ENCODE peak calls at places on chromosome 16, in eight cellular contexts. T is heart right ventricle; Z is CD8-positive, alpha-beta T cell; H is right cardiac atrium; D is adrenal gland; W is heart left ventricle; I is aorta; G is upper lobe of right lung. E is an unnamed sample.

GRCh38 chr16:66750279-66751134 is 902 bp downstream of the DYNC1LI2 start:
- DNase-seq in T (no peak), Z (no peak), H (no peak), D (no peak), W (no peak), I (no peak), G (no peak), E (no peak)

GRCh38 chr16:48526958-48527331 is 83.0 kb downstream of the N4BP1 start:
- DNase-seq in T (no peak), Z (no peak), H (no peak), D (no peak), W (no peak), I (peak; percentile 35), G (peak; percentile 22), E (no peak)

GRCh38 chr16:61366006-61366405 is 670.2 kb downstream of the CDH8 start:
- DNase-seq in T (no peak), Z (no peak), H (no peak), D (no peak), W (no peak), I (no peak), G (no peak), E (peak; percentile 49)

GRCh38 chr16:84281077-84281476 is 13.6 kb upstream of the WFDC1 start:
- DNase-seq in T (no peak), Z (no peak), H (no peak), D (no peak), W (no peak), I (no peak), G (no peak), E (peak; percentile 42)

GRCh38 chr16:51994597-51994996 is 552.3 kb downstream of the TOX3 start:
- DNase-seq in T (no peak), Z (no peak), H (peak; percentile 44), D (no peak), W (peak; percentile 20), I (no peak), G (peak; percentile 77), E (peak; percentile 74)

GRCh38 chr16:27520982-27521673 is 28.6 kb downstream of the GTF3C1 start:
- DNase-seq in T (peak; percentile 72), Z (no peak), H (peak; percentile 89), D (peak; percentile 38), W (peak; percentile 87), I (peak; percentile 83), G (no peak), E (no peak)

GRCh38 chr16:2963611-2964415 is at the start of gene KREMEN2:
- DNase-seq in T (no peak), Z (no peak), H (peak; percentile 66), D (no peak), W (no peak), I (no peak), G (no peak), E (peak; percentile 83)

GRCh38 chr16:4489030-4489429 is 12.8 kb downstream of the HMOX2 start:
- DNase-seq in T (no peak), Z (no peak), H (no peak), D (no peak), W (no peak), I (no peak), G (no peak), E (no peak)

DNA sequence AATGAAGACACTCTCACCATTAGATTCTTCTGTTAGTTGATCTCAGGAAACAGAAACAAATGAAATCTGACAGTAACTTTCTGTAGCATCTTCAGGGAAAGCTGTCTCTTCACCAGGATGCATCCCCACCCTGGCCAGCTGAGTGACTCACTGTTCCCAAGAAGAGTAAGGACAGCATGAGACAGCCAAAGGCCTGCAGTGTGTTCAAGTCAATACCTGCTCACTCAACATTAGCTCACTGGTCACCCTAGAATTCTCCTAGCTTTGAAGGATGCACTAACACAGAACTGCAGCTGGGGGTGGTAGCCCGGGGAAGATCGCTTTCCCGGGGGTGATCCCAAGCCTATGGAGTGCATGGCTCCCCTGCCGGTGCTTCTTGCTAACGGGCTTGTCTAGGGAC is 28.2 kb upstream of the CLEC18B start:
- DNase-seq in T (no peak), Z (no peak), H (no peak), D (peak; percentile 28), W (no peak), I (no peak), G (no peak), E (no peak)
- H3K4me3 ChIP-seq in T (no peak overlapping the region), Z (no peak overlapping the region), H (no peak overlapping the region), D (no peak overlapping the region), W (no peak overlapping the region), I (no peak overlapping the region), G (no peak overlapping the region), E (no peak overlapping the region)

GRCh38 chr16:86576591-86577313 is 1.6 kb upstream of the FOXL1 start:
- DNase-seq in T (peak; percentile 34), Z (no peak), H (peak; percentile 71), D (no peak), W (no peak), I (peak; percentile 78), G (no peak), E (no peak)

GRCh38 chr16:86575754-86576557 is 2.4 kb upstream of the FOXL1 start:
- DNase-seq in T (peak; percentile 83), Z (no peak), H (peak; percentile 93), D (peak; percentile 65), W (peak; percentile 81), I (peak; percentile 96), G (no peak), E (peak; percentile 93)

GRCh38 chr16:86578056-86578455 is 293 bp upstream of the FOXL1 start:
- DNase-seq in T (no peak), Z (no peak), H (no peak), D (no peak), W (no peak), I (no peak), G (no peak), E (no peak)

GRCh38 chr16:86578499-86579267 is at the start of gene FOXL1:
- DNase-seq in T (peak; percentile 69), Z (no peak), H (peak; percentile 81), D (no peak), W (no peak), I (peak; percentile 88), G (no peak), E (no peak)

GRCh38 chr16:86577314-86577971 is 906 bp upstream of the FOXL1 start:
- DNase-seq in T (no peak), Z (no peak), H (no peak), D (no peak), W (no peak), I (no peak), G (no peak), E (no peak)
- H3K27me3 ChIP-seq in T (peaks cover 94% of the 10 kb centered on the region), Z (peaks cover 28% of the 10 kb centered on the region), H (no peaks in the 10 kb centered on the region), D (peaks cover 62% of the 10 kb centered on the region), W (peaks cover 56% of the 10 kb centered on the region), I (no peaks in the 10 kb centered on the region), G (peaks cover 86% of the 10 kb centered on the region), E (no peaks in the 10 kb centered on the region)

DNA sequence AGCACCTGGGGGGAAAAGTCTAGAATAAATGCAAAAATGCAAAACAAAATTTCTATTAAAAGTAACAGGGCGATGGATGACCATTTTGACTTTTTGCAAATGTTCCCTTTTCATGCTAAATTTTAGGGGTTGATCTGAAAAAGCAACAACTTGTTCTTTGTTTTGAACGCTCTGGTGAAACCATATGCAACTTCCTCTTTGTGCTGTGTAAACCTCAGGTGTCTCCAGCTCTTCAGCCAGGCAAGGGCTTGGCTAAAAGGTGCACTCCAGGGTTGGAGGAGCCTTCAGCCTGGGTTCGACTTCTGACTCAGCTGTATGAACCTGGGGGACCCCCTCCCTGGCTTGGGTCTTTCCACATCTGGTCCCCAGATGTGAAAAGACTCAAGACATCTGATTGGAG is 9.5 kb downstream of the IRF8 start:
- DNase-seq in T (no peak), Z (no peak), H (no peak), D (no peak), W (no peak), I (peak; percentile 9), G (no peak), E (no peak)
- H3K4me1 ChIP-seq in T (no peaks in the 10 kb centered on the region), Z (peaks cover 15% of the 10 kb centered on the region), H (no peaks in the 10 kb centered on the region), D (peaks cover 7% of the 10 kb centered on the region), W (no peaks in the 10 kb centered on the region), I (no peaks in the 10 kb centered on the region), G (peaks cover 19% of the 10 kb centered on the region), E (peaks cover 12% of the 10 kb centered on the region)

GRCh38 chr16:56929639-56930038 is 2.3 kb upstream of the HERPUD1 start:
- DNase-seq in T (no peak), Z (no peak), H (no peak), D (no peak), W (no peak), I (no peak), G (no peak), E (no peak)

GRCh38 chr16:56932588-56933265 is 785 bp downstream of the HERPUD1 start:
- DNase-seq in T (peak; percentile 80), Z (no peak), H (peak; percentile 92), D (peak; percentile 87), W (peak; percentile 83), I (peak; percentile 88), G (peak; percentile 93), E (peak; percentile 63)

GRCh38 chr16:56930516-56931252 is 1.3 kb upstream of the HERPUD1 start:
- DNase-seq in T (no peak), Z (no peak), H (no peak), D (no peak), W (no peak), I (no peak), G (no peak), E (no peak)

GRCh38 chr16:56931769-56932587 is at the start of gene HERPUD1:
- DNase-seq in T (peak; percentile 99), Z (peak; percentile 98), H (peak; percentile 100), D (peak; percentile 99), W (peak; percentile 99), I (peak; percentile 100), G (peak; percentile 100), E (peak; percentile 99)

GRCh38 chr16:56931253-56931768 is 631 bp upstream of the HERPUD1 start:
- DNase-seq in T (no peak), Z (no peak), H (no peak), D (no peak), W (no peak), I (peak; percentile 76), G (no peak), E (peak; percentile 26)
- H3K4me3 ChIP-seq in T (peak overlapping the region; percentile 61), Z (peak overlapping the region; percentile 96), H (peak overlapping the region; percentile 49), D (no peak overlapping the region), W (peak overlapping the region; percentile 96), I (no peak overlapping the region), G (peak overlapping the region; percentile 84), E (peak overlapping the region; percentile 94)

E was measured in A673.